ENCODE peak calls at places on chromosomes 7 and 10, in ten cellular contexts. R is Peyer's patch, S is psoas muscle, E is MM.1S, Y is SK-N-SH, I is hepatocyte, U is IMR-90, A is A673, K is heart left ventricle, D is A549. V is an unnamed sample.

GRCh38 chr7:138864667-138865066 is 66.7 kb upstream of the ATP6V0A4 start:
- DNase-seq in R (no peak), S (no peak), E (no peak), Y (no peak), I (no peak), U (peak; percentile 78), A (no peak), K (no peak), D (peak; percentile 71), V (no peak)

GRCh38 chr10:95543459-95543858 is 17.7 kb downstream of the SORBS1 start:
- DNase-seq in R (no peak), S (no peak), E (no peak), Y (no peak), I (no peak), U (no peak), A (no peak), K (no peak), D (no peak), V (no peak)

GRCh38 chr10:60446855-60447254 is 57.2 kb upstream of the ANK3 start:
- DNase-seq in R (no peak), S (no peak), E (no peak), Y (no peak), I (no peak), U (no peak), A (peak; percentile 79), K (peak; percentile 27), D (no peak), V (no peak)

GRCh38 chr7:135121868-135122267 is 26.0 kb upstream of the TMEM140 start:
- DNase-seq in R (no peak), S (no peak), E (no peak), Y (no peak), I (no peak), U (no peak), A (peak; percentile 34), K (peak; percentile 73), D (no peak), V (no peak)

GRCh38 chr10:132198068-132198370 is 11.3 kb downstream of the DPYSL4 start:
- DNase-seq in R (no peak), S (no peak), E (no peak), Y (no peak), I (no peak), U (no peak), A (no peak), K (peak; percentile 11), D (no peak), V (no peak)

GRCh38 chr7:111083423-111083822 is 7.5 kb upstream of the LRRN3 start:
- DNase-seq in R (peak; percentile 22), S (no peak), E (peak; percentile 99), Y (no peak), I (no peak), U (peak; percentile 78), A (no peak), K (no peak), D (no peak), V (no peak)

GRCh38 chr7:138625084-138625848 is 75.9 kb downstream of the SVOPL start:
- DNase-seq in R (no peak), S (no peak), E (no peak), Y (no peak), I (no peak), U (no peak), A (peak; percentile 21), K (no peak), D (no peak), V (no peak)

GRCh38 chr7:36487756-36488336 is 98.2 kb downstream of the ANLN start:
- DNase-seq in R (no peak), S (no peak), E (peak; percentile 66), Y (peak; percentile 63), I (peak; percentile 69), U (peak; percentile 68), A (peak; percentile 67), K (no peak), D (peak; percentile 71), V (peak; percentile 26)

GRCh38 chr7:41183741-41184140 is 519.1 kb downstream of the INHBA start:
- DNase-seq in R (no peak), S (no peak), E (no peak), Y (no peak), I (no peak), U (no peak), A (no peak), K (no peak), D (no peak), V (no peak)

GRCh38 chr10:23343591-23344225 is 889 bp downstream of the C10orf67 start:
- DNase-seq in R (no peak), S (peak; percentile 41), E (no peak), Y (peak; percentile 79), I (peak; percentile 77), U (peak; percentile 30), A (no peak), K (peak; percentile 68), D (peak; percentile 9), V (peak; percentile 11)

GRCh38 chr7:120043250-120043649 is 229.7 kb upstream of the KCND2 start:
- DNase-seq in R (no peak), S (no peak), E (no peak), Y (no peak), I (no peak), U (no peak), A (no peak), K (no peak), D (no peak), V (no peak)

GRCh38 chr7:35699906-35700305 is 5.0 kb upstream of the HERPUD2 start:
- DNase-seq in R (no peak), S (no peak), E (peak; percentile 67), Y (no peak), I (no peak), U (no peak), A (no peak), K (no peak), D (no peak), V (no peak)

GRCh38 chr10:30591249-30591670 is 38.3 kb downstream of the LYZL2 start:
- DNase-seq in R (no peak), S (no peak), E (peak; percentile 52), Y (peak; percentile 62), I (peak; percentile 72), U (peak; percentile 53), A (peak; percentile 67), K (no peak), D (peak; percentile 67), V (peak; percentile 21)

GRCh38 chr7:30760514-30761213 is 8.7 kb downstream of the INMT start:
- DNase-seq in R (no peak), S (no peak), E (no peak), Y (no peak), I (peak; percentile 51), U (no peak), A (no peak), K (no peak), D (no peak), V (no peak)

GRCh38 chr10:130934333-130935035 is 377.0 kb downstream of the TCERG1L start:
- DNase-seq in R (no peak), S (no peak), E (no peak), Y (no peak), I (peak; percentile 20), U (no peak), A (no peak), K (no peak), D (no peak), V (no peak)
- TF ChIP-seq CTCF in R (no peak), S (no peak), E (no peak), Y (no peak), I (no peak), U (no peak), A (peak; percentile 22), K (no peak), D (no peak), V (no peak)

GRCh38 chr7:142943706-142944268 is 4.5 kb downstream of the LLCFC1 start:
- DNase-seq in R (no peak), S (no peak), E (no peak), Y (no peak), I (no peak), U (no peak), A (no peak), K (no peak), D (no peak), V (no peak)

GRCh38 chr7:142945001-142945400 is 5.7 kb downstream of the LLCFC1 start:
- DNase-seq in R (no peak), S (no peak), E (no peak), Y (no peak), I (no peak), U (no peak), A (no peak), K (no peak), D (no peak), V (no peak)

GRCh38 chr7:142950235-142950634 is 11.0 kb downstream of the LLCFC1 start:
- DNase-seq in R (no peak), S (no peak), E (no peak), Y (no peak), I (no peak), U (no peak), A (no peak), K (no peak), D (no peak), V (no peak)

GRCh38 chr7:142942746-142943145 is 3.5 kb downstream of the LLCFC1 start:
- DNase-seq in R (no peak), S (no peak), E (no peak), Y (no peak), I (no peak), U (no peak), A (no peak), K (no peak), D (no peak), V (no peak)

GRCh38 chr7:142948603-142949002 is 9.3 kb downstream of the LLCFC1 start:
- DNase-seq in R (no peak), S (no peak), E (no peak), Y (no peak), I (no peak), U (no peak), A (no peak), K (no peak), D (no peak), V (no peak)
- H3K4me1 ChIP-seq in R (no peaks in the 10 kb centered on the region), S (no peaks in the 10 kb centered on the region), E (no peaks in the 10 kb centered on the region), Y (no peaks in the 10 kb centered on the region), I (no peaks in the 10 kb centered on the region), U (no peaks in the 10 kb centered on the region), A (no peaks in the 10 kb centered on the region), K (no peaks in the 10 kb centered on the region), D (no peaks in the 10 kb centered on the region), V (no peaks in the 10 kb centered on the region)

GRCh38 chr7:118029881-118030422 is 154.0 kb upstream of the LSM8 start:
- DNase-seq in R (no peak), S (no peak), E (no peak), Y (no peak), I (no peak), U (no peak), A (peak; percentile 63), K (no peak), D (no peak), V (no peak)

GRCh38 chr7:118026791-118027190 is 153.6 kb upstream of the CTTNBP2 start:
- DNase-seq in R (no peak), S (no peak), E (no peak), Y (no peak), I (no peak), U (no peak), A (no peak), K (no peak), D (no peak), V (no peak)
- H3K4me3 ChIP-seq in R (no peak overlapping the region), S (no peak overlapping the region), E (no peak overlapping the region), Y (no peak overlapping the region), I (no peak overlapping the region), U (no peak overlapping the region), A (no peak overlapping the region), K (no peak overlapping the region), D (no peak overlapping the region), V (no peak overlapping the region)

DNA sequence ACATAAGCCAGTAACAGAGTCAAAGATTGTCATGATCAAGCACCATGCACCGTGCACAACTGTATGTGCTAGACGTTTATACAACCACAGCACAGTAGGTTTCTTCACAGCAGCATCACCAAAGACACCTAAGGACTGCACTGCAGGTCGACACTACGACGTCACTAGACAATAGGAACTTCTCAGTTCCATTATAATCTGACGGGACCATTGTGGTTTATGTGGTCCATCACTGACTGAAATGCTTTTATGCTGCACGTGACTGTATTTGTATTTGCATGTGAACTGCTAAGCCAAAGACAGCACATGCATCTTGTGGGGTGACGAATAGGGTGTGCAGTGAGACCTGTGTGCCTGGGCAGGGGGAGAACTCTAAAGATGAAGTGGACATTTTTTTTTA is 164.9 kb downstream of the PARD3 start:
- DNase-seq in R (no peak), S (no peak), E (no peak), Y (no peak), I (no peak), U (no peak), A (no peak), K (no peak), D (no peak), V (no peak)
- TF ChIP-seq CTCF in R (no peak), S (no peak), E (no peak), Y (no peak), I (no peak), U (no peak), A (no peak), K (no peak), D (no peak), V (no peak)

V was measured in BE2C.